ENCODE peak calls at places on chromosome 1, in five cellular contexts. R is left ventricle myocardium inferior, G is colonic mucosa, A is neural progenitor cell, Y is esophagus squamous epithelium. Z is an unnamed sample. For H3K4me1 and H3K36me3, the result is how much of the 10 kb centered on the place peaks cover.

GRCh38 chr1:209356909-209357498 is 226.5 kb upstream of the CAMK1G start:
- DNase-seq in R (no peak), G (no peak), A (no peak), Y (no peak), Z (no peak)

GRCh38 chr1:36342426-36343185 is 19.2 kb upstream of the EVA1B start:
- DNase-seq in R (no peak), G (peak), A (peak), Y (no peak), Z (no peak)

GRCh38 chr1:156641761-156642264 is at the start of gene BCAN:
- DNase-seq in R (peak), G (no peak), A (peak), Y (no peak), Z (no peak)

GRCh38 chr1:80427886-80428285 is 1372.8 kb upstream of the ADGRL2 start:
- DNase-seq in R (no peak), G (no peak), A (no peak), Y (no peak), Z (no peak)

GRCh38 chr1:23478896-23479790 is 4.8 kb downstream of the ASAP3 start:
- DNase-seq in R (peak), G (peak), A (no peak), Y (no peak), Z (peak)

GRCh38 chr1:205593967-205594366 is 37.8 kb downstream of the ELK4 start:
- DNase-seq in R (no peak), G (no peak), A (no peak), Y (no peak), Z (no peak)

GRCh38 chr1:64886877-64887276 is 79.5 kb downstream of the JAK1 start:
- DNase-seq in R (no peak), G (no peak), A (peak), Y (no peak), Z (no peak)

GRCh38 chr1:20180221-20181207 is 5.4 kb upstream of the UBXN10 start:
- DNase-seq in R (no peak), G (no peak), A (no peak), Y (no peak), Z (no peak)

GRCh38 chr1:111227434-111227833 is at the start of gene CHI3L2:
- DNase-seq in R (no peak), G (no peak), A (no peak), Y (no peak), Z (no peak)

GRCh38 chr1:213381572-213382084 is 330.6 kb downstream of the RPS6KC1 start:
- DNase-seq in R (peak), G (no peak), A (no peak), Y (no peak), Z (no peak)

GRCh38 chr1:168565825-168566224 is 10.6 kb upstream of the XCL1 start:
- DNase-seq in R (no peak), G (no peak), A (no peak), Y (no peak), Z (no peak)

GRCh38 chr1:39776886-39777683 is 5.9 kb upstream of the OXCT2 start:
- DNase-seq in R (no peak), G (no peak), A (no peak), Y (no peak), Z (no peak)

GRCh38 chr1:154403300-154403943 is 1.7 kb upstream of the IL6R start:
- DNase-seq in R (no peak), G (no peak), A (no peak), Y (no peak), Z (no peak)

GRCh38 chr1:26285366-26286063 is 5.6 kb downstream of the SH3BGRL3 start:
- DNase-seq in R (no peak), G (peak), A (peak), Y (no peak), Z (no peak)

GRCh38 chr1:21643624-21644023 is 25.5 kb downstream of the RAP1GAP start:
- DNase-seq in R (no peak), G (no peak), A (no peak), Y (no peak), Z (no peak)

GRCh38 chr1:8133657-8134430 is 107.7 kb upstream of the ERRFI1 start:
- DNase-seq in R (peak), G (peak), A (no peak), Y (no peak), Z (peak)

GRCh38 chr1:230542054-230542453 is 100.2 kb upstream of the COG2 start:
- DNase-seq in R (no peak), G (no peak), A (no peak), Y (no peak), Z (no peak)

GRCh38 chr1:84603941-84604830 is 29.9 kb upstream of the CTBS start:
- DNase-seq in R (peak), G (no peak), A (peak), Y (no peak), Z (peak)

GRCh38 chr1:211736351-211736915 is 61.0 kb upstream of the NEK2 start:
- DNase-seq in R (no peak), G (no peak), A (no peak), Y (no peak), Z (no peak)

GRCh38 chr1:15290382-15290781 is 43.4 kb downstream of the FHAD1 start:
- DNase-seq in R (no peak), G (no peak), A (no peak), Y (no peak), Z (no peak)

GRCh38 chr1:156226116-156226538 is 13.3 kb downstream of the PMF1 start:
- DNase-seq in R (no peak), G (no peak), A (no peak), Y (no peak), Z (no peak)

GRCh38 chr1:179079113-179079761 is 2.6 kb upstream of the TOR3A start:
- DNase-seq in R (no peak), G (peak), A (peak), Y (no peak), Z (no peak)

GRCh38 chr1:8836228-8836627 is 18.8 kb upstream of the RERE start:
- DNase-seq in R (no peak), G (no peak), A (no peak), Y (no peak), Z (no peak)

GRCh38 chr1:20255666-20256065 is 35.0 kb upstream of the VWA5B1 start:
- DNase-seq in R (no peak), G (peak), A (no peak), Y (no peak), Z (no peak)

GRCh38 chr1:154474802-154475201 is 27.2 kb upstream of the TDRD10 start:
- DNase-seq in R (no peak), G (peak), A (no peak), Y (no peak), Z (no peak)

DNA sequence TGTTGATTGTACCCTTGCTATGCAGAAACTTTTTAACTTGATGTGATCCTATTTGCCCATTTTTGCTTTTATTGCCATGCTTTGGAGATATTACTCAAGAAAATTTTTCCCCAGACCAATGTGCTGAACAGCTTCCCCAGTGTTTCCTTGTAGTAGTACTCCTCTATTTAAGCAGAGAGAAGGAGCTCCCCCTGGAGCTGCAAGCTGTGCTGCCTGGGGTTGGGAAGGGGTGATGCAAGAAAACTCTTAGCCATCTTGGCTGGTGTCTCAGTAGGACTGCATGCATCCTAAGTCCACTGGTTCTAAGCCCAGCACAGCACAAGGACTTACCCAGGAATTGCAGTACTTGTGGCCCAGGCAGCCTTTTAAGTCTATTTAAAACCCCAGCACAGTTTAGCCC is 121.6 kb downstream of the NTMT2 start:
- DNase-seq in R (no peak), G (no peak), A (peak), Y (no peak), Z (no peak)
- TF ChIP-seq CTCF in R (peak), G (no peak), A (peak), Y (no peak), Z (no peak)

DNA sequence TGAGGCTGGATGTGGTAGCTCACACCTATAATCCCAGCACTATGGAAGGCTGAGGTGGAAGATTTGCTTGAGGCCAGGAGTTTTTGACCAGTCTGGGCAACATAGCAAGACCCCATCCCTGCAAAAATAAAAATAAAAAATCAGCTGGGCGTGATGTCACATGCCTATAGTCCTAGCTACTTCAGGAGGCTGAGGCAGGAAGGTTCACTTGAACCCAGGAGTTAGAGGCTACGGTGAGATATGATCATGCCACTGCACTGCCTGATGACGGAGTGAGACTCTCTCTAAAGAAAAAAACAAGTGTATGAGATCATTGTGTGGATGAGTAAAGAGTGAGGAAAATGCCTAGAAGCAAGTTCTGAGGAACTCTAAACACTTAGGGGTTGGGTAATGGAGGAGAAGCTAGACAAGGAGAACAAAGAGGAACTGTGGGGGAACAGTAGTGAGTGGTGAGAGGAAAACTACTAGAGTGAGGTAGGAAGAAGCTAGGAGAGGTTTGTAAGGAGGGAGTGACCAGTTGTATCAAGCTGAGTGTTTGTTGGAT is 17.0 kb downstream of the CLIC4 start:
- DNase-seq in R (no peak), G (no peak), A (no peak), Y (no peak), Z (no peak)
- H3K4me1 ChIP-seq in R (half or more), G (under half), A (under half), Y (under half), Z (half or more)

DNA sequence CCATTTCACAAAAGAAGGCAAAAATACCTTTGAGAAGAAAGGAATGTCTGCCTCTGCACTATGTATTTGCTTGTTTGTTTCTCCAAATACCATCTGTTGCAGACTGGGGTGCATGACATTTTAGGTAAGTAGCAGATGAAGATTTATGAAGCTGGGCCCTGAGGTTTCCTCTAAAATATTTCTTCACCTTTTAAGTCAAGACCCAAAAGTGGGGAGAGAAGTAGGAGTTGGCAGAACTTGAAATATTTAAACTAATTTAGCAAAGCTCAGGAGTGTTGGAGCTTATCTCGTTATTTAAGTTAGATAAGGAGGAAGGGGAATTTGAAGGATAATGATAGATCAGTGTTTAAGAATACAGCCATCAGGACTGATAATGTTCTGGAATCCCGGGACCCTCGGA is 152.9 kb downstream of the DHRS3 start:
- DNase-seq in R (no peak), G (no peak), A (no peak), Y (no peak), Z (no peak)
- H3K36me3 ChIP-seq in R (under half), G (under half), A (under half), Y (half or more), Z (under half)

GRCh38 chr1:113929750-113930498 is 800 bp downstream of the HIPK1 start:
- DNase-seq in R (peak), G (peak), A (peak), Y (no peak), Z (no peak)
- TF ChIP-seq CTCF in R (no peak), G (no peak), A (peak), Y (no peak), Z (no peak)

GRCh38 chr1:157782946-157783345 is 6.0 kb upstream of the FCRL2 start:
- DNase-seq in R (no peak), G (no peak), A (no peak), Y (no peak), Z (no peak)
- H3K4me1 ChIP-seq in R (under half), G (under half), A (under half), Y (under half), Z (under half)

GRCh38 chr1:1393014-1393413 is 6.1 kb downstream of the CCNL2 start:
- DNase-seq in R (no peak), G (no peak), A (no peak), Y (no peak), Z (no peak)
- H3K36me3 ChIP-seq in R (half or more), G (under half), A (under half), Y (half or more), Z (half or more)

Z was measured in thoracic aorta.